ENCODE peak calls at places on chromosomes 1 and 21, in nine cellular contexts. Y, R, S, E, I, Z, W, X and F are unnamed samples.

GRCh38 chr1:106398391-106398790 is 658.1 kb upstream of the PRMT6 start:
- DNase-seq in Y (no peak), R (no peak), S (no peak), E (no peak), I (no peak), Z (no peak), W (no peak), X (no peak), F (no peak)

GRCh38 chr21:28893687-28894086 is 99.0 kb downstream of the LTN1 start:
- DNase-seq in Y (peak; percentile 2), R (no peak), S (no peak), E (peak; percentile 8), I (no peak), Z (peak; percentile 37), W (no peak), X (no peak), F (no peak)

GRCh38 chr1:172976222-172977041 is 74.3 kb downstream of the TNFSF18 start:
- DNase-seq in Y (no peak), R (peak; percentile 49), S (no peak), E (peak; percentile 81), I (no peak), Z (no peak), W (no peak), X (no peak), F (no peak)

GRCh38 chr1:44616991-44617702 is 57.1 kb downstream of the TMEM53 start:
- DNase-seq in Y (no peak), R (peak; percentile 67), S (no peak), E (peak; percentile 28), I (no peak), Z (peak; percentile 13), W (no peak), X (no peak), F (no peak)

GRCh38 chr1:82775402-82776000 is 974.8 kb downstream of the ADGRL2 start:
- DNase-seq in Y (no peak), R (no peak), S (no peak), E (peak; percentile 24), I (peak; percentile 27), Z (peak; percentile 86), W (no peak), X (no peak), F (no peak)

GRCh38 chr1:2251786-2252185 is 23.7 kb downstream of the SKI start:
- DNase-seq in Y (no peak), R (peak; percentile 87), S (peak; percentile 72), E (no peak), I (no peak), Z (no peak), W (no peak), X (no peak), F (no peak)

GRCh38 chr21:42171091-42172053 is 47.6 kb upstream of the ABCG1 start:
- DNase-seq in Y (no peak), R (no peak), S (no peak), E (no peak), I (no peak), Z (no peak), W (no peak), X (peak; percentile 23), F (no peak)

GRCh38 chr1:170354216-170354615 is 177.8 kb upstream of the GORAB start:
- DNase-seq in Y (no peak), R (no peak), S (no peak), E (no peak), I (no peak), Z (no peak), W (no peak), X (no peak), F (no peak)